ENCODE peak calls at places on chromosomes 1 and 21, in eight cellular contexts. G, H, E, Y, U, C, T and A are unnamed samples.

GRCh38 chr1:107954719-107955415 is 10.1 kb downstream of the VAV3 start:
- DNase-seq in C (no peak), U (no peak), E (no peak), G (no peak), Y (no peak), H (no peak), T (no peak), A (no peak)

GRCh38 chr1:5967351-5968160 is 24.7 kb downstream of the NPHP4 start:
- DNase-seq in U (no peak), H (no peak), Y (no peak), C (no peak), G (no peak), E (peak), T (peak), A (no peak)

GRCh38 chr1:61261585-61261984 is 179.2 kb downstream of the NFIA start:
- DNase-seq in G (no peak), T (peak), H (no peak), Y (no peak), U (no peak), E (no peak), C (no peak), A (no peak)

GRCh38 chr1:110087812-110088738 is 17.6 kb upstream of the ALX3 start:
- DNase-seq in H (peak), U (peak), Y (peak), T (peak), E (peak), C (peak), G (no peak), A (no peak)

GRCh38 chr21:41217656-41218380 is 49.9 kb downstream of the BACE2 start:
- DNase-seq in Y (peak), G (no peak), C (peak), T (peak), E (no peak), U (no peak), H (no peak), A (no peak)

GRCh38 chr1:228014235-228014930 is 7.6 kb downstream of the WNT3A start:
- DNase-seq in Y (peak), G (no peak), E (peak), H (peak), C (no peak), T (no peak), U (no peak), A (no peak)

GRCh38 chr1:3003941-3004270 is 17.4 kb upstream of the ACTRT2 start:
- DNase-seq in E (no peak), G (no peak), T (no peak), U (no peak), C (no peak), H (no peak), Y (no peak), A (no peak)

GRCh38 chr1:44481701-44482100 is 76.6 kb downstream of the RNF220 start:
- DNase-seq in E (no peak), H (no peak), U (no peak), G (no peak), T (no peak), Y (no peak), C (peak), A (no peak)

GRCh38 chr1:188050250-188050649 is 1221.5 kb downstream of the PLA2G4A start:
- DNase-seq in H (no peak), E (no peak), Y (no peak), C (no peak), T (no peak), G (no peak), U (no peak), A (no peak)

GRCh38 chr1:32695098-32695904 is 7.3 kb downstream of the SYNC start:
- DNase-seq in G (no peak), H (peak), C (no peak), U (no peak), Y (peak), T (no peak), E (no peak), A (no peak)

GRCh38 chr1:43963890-43964289 is 5.9 kb upstream of the DPH2 start:
- DNase-seq in Y (no peak), T (no peak), E (no peak), C (no peak), H (no peak), U (no peak), G (no peak), A (no peak)

GRCh38 chr1:159867322-159868064 is 5.0 kb upstream of the VSIG8 start:
- DNase-seq in T (no peak), C (no peak), G (no peak), U (no peak), H (no peak), E (no peak), Y (no peak), A (no peak)

GRCh38 chr1:109649380-109649987 is 6.4 kb upstream of the GSTM4 start:
- DNase-seq in U (no peak), E (peak), H (peak), G (no peak), T (peak), C (no peak), Y (peak), A (no peak)

GRCh38 chr1:77036560-77036959 is 169.3 kb downstream of the ST6GALNAC5 start:
- DNase-seq in Y (peak), E (no peak), U (peak), T (peak), C (peak), G (no peak), H (peak), A (peak)

GRCh38 chr1:242454262-242455051 is 70.0 kb downstream of the PLD5 start:
- DNase-seq in G (peak), H (peak), U (peak), Y (peak), E (peak), C (peak), T (peak), A (peak)

GRCh38 chr21:41877901-41878830 is 978 bp downstream of the PRDM15 start:
- DNase-seq in E (peak), T (peak), G (peak), C (no peak), Y (peak), U (peak), H (peak), A (peak)

GRCh38 chr1:233424727-233425222 is 97.3 kb downstream of the MAP3K21 start:
- DNase-seq in Y (no peak), C (no peak), E (no peak), T (peak), U (no peak), H (peak), G (no peak), A (no peak)

GRCh38 chr21:23130308-23130707 is 2132.1 kb downstream of the NCAM2 start:
- DNase-seq in H (peak), G (no peak), U (no peak), T (no peak), Y (no peak), C (no peak), E (no peak), A (no peak)

GRCh38 chr21:39727401-39728120 is 17.4 kb upstream of the IGSF5 start:
- DNase-seq in Y (no peak), U (no peak), C (no peak), G (no peak), E (no peak), T (no peak), H (no peak), A (no peak)

GRCh38 chr1:6667139-6667538 is 34.5 kb downstream of the DNAJC11 start:
- DNase-seq in G (no peak), T (no peak), Y (peak), U (no peak), E (no peak), C (no peak), H (no peak), A (no peak)

GRCh38 chr21:14120091-14120734 is 90.5 kb downstream of the LIPI start:
- DNase-seq in H (peak), U (peak), Y (peak), T (peak), G (peak), C (peak), E (peak), A (peak)

GRCh38 chr1:30729906-30730305 is 6.5 kb upstream of the MATN1 start:
- DNase-seq in E (no peak), Y (no peak), G (no peak), H (no peak), C (no peak), T (no peak), U (no peak), A (no peak)

GRCh38 chr1:163771637-163772036 is 449.9 kb downstream of the NUF2 start:
- DNase-seq in Y (no peak), T (no peak), G (no peak), H (no peak), E (no peak), U (no peak), C (no peak), A (no peak)

GRCh38 chr1:66642992-66643391 is 109.0 kb downstream of the SGIP1 start:
- DNase-seq in C (no peak), U (no peak), E (no peak), T (no peak), G (no peak), H (no peak), Y (peak), A (no peak)

GRCh38 chr1:232218955-232219865 is 410.7 kb downstream of the SIPA1L2 start:
- DNase-seq in H (no peak), G (no peak), E (no peak), C (no peak), T (no peak), U (no peak), Y (no peak), A (no peak)

GRCh38 chr21:45256912-45257672 is 30.6 kb downstream of the POFUT2 start:
- DNase-seq in Y (no peak), H (no peak), G (no peak), E (peak), C (peak), U (no peak), T (no peak), A (no peak)

GRCh38 chr1:153946622-153947246 is at the start of gene DENND4B:
- DNase-seq in C (peak), T (peak), Y (peak), H (peak), U (peak), G (peak), E (peak), A (no peak)

GRCh38 chr1:161948435-161948834 is 75.2 kb downstream of the OLFML2B start:
- DNase-seq in G (no peak), E (no peak), H (no peak), Y (no peak), T (no peak), C (no peak), U (no peak), A (no peak)

GRCh38 chr1:80249699-80250098 is 1243.2 kb upstream of the ADGRL4 start:
- DNase-seq in Y (no peak), C (no peak), U (no peak), T (no peak), H (no peak), E (no peak), G (no peak), A (no peak)

GRCh38 chr21:24110846-24111245 is 1496.4 kb downstream of the MRPL39 start:
- DNase-seq in E (no peak), Y (peak), H (peak), T (peak), U (no peak), G (no peak), C (no peak), A (peak)

GRCh38 chr1:9101510-9102146 is 27.3 kb downstream of the GPR157 start:
- DNase-seq in G (peak), H (peak), E (peak), Y (peak), T (peak), U (peak), C (peak), A (no peak)

GRCh38 chr1:91283421-91283726 is 121.3 kb downstream of the HFM1 start:
- DNase-seq in U (no peak), E (no peak), H (no peak), G (no peak), Y (no peak), C (no peak), T (no peak), A (no peak)

GRCh38 chr1:229623838-229624237 is 2.1 kb downstream of the TAF5L start:
- DNase-seq in Y (no peak), G (no peak), U (no peak), C (no peak), E (no peak), H (no peak), T (no peak), A (no peak)
- H3K9ac ChIP-seq in Y (no peak), G (no peak), U (no peak), C (no peak), E (no peak), H (no peak), T (peak), A (no peak)

GRCh38 chr1:203302461-203302860 is 2.9 kb upstream of the BTG2 start:
- DNase-seq in U (no peak), Y (no peak), C (no peak), T (no peak), H (no peak), G (no peak), E (no peak), A (no peak)
- H3K9ac ChIP-seq in U (no peak), Y (no peak), C (no peak), T (no peak), H (no peak), G (no peak), E (no peak), A (no peak)

GRCh38 chr1:60133848-60134247 is 60.3 kb upstream of the C1orf87 start:
- DNase-seq in C (no peak), Y (peak), G (no peak), E (no peak), U (no peak), T (peak), H (no peak), A (no peak)

GRCh38 chr1:60130703-60131102 is 57.1 kb upstream of the C1orf87 start:
- DNase-seq in H (peak), G (no peak), Y (no peak), E (no peak), C (no peak), T (peak), U (no peak), A (no peak)

GRCh38 chr1:60134706-60135105 is 61.1 kb upstream of the C1orf87 start:
- DNase-seq in T (no peak), U (no peak), Y (no peak), G (no peak), E (no peak), C (no peak), H (no peak), A (no peak)

GRCh38 chr1:60132108-60132507 is 58.5 kb upstream of the C1orf87 start:
- DNase-seq in U (no peak), G (no peak), C (no peak), H (no peak), E (no peak), Y (no peak), T (no peak), A (no peak)

GRCh38 chr1:60132985-60133673 is 59.6 kb upstream of the C1orf87 start:
- DNase-seq in H (peak), C (no peak), E (peak), G (no peak), Y (peak), U (peak), T (peak), A (peak)
- H3K9ac ChIP-seq in H (no peak), C (no peak), E (peak), G (no peak), Y (no peak), U (no peak), T (no peak), A (no peak)

GRCh38 chr1:46613661-46614603 is 2.7 kb downstream of the MOB3C start:
- DNase-seq in H (peak), T (peak), U (no peak), G (peak), C (peak), E (no peak), Y (peak), A (no peak)
- H3K9ac ChIP-seq in H (no peak), T (peak), U (no peak), G (no peak), C (no peak), E (no peak), Y (no peak), A (no peak)

GRCh38 chr1:209431402-209431801 is 152.1 kb upstream of the CAMK1G start:
- DNase-seq in Y (no peak), C (no peak), U (no peak), E (no peak), T (no peak), H (no peak), G (no peak), A (no peak)
- H3K9ac ChIP-seq in Y (no peak), C (no peak), U (no peak), E (no peak), T (no peak), H (peak), G (no peak), A (no peak)

GRCh38 chr1:24639881-24640280 is 3.2 kb upstream of the SRRM1 start:
- DNase-seq in E (no peak), U (no peak), C (no peak), Y (no peak), H (peak), G (no peak), T (no peak), A (no peak)
- H3K9ac ChIP-seq in E (no peak), U (no peak), C (no peak), Y (no peak), H (no peak), G (no peak), T (no peak), A (no peak)

DNA sequence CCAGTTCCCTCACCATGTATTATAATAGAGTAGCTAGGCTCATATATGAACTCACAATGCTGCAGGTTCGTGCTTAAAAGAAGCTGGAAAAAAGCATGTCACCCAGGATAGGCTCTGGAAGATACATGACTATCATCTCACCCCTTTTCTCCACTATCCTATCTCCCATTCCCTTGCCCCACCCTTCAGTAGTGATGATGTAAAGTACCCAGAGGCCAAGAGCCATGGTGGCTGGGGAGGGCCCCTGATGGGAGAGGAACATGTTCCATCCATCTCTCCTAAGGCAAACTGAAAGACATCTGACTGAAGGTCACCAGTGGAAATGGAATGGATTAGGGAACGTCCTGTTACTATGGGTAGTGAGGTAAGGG is 20.3 kb upstream of the RBBP5 start:
- DNase-seq in H (no peak), Y (no peak), E (no peak), T (no peak), C (no peak), U (no peak), G (no peak), A (no peak)
- H3K9ac ChIP-seq in H (no peak), Y (no peak), E (no peak), T (peak), C (no peak), U (peak), G (no peak), A (no peak)

GRCh38 chr1:186078245-186078644 is 296.8 kb downstream of the TPR start:
- DNase-seq in T (peak), E (no peak), H (peak), G (no peak), U (no peak), C (no peak), Y (no peak), A (no peak)
- H3K9ac ChIP-seq in T (no peak), E (no peak), H (no peak), G (no peak), U (no peak), C (no peak), Y (no peak), A (no peak)

DNA sequence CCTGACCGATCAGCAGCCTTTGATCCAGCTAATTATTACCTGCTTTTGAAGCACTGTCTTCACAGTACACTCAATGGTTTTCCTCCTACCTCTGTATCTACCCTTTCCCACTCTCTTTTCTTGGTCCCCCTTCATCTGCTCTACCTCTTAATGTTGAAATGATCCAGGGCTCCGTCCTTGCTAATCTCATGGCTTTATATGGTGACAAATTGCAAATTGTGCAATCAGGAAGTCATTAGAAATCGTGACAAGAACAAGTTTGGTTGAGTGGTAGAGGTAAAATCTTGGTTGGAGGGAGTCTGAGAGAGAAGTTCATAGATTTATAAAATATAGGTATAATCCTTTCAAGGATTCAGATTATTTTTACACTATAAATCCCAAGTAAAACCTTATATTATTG is 9.6 kb upstream of the CYB5R1 start:
- DNase-seq in H (no peak), E (no peak), G (no peak), C (no peak), Y (no peak), U (no peak), T (no peak), A (no peak)
- H3K9ac ChIP-seq in H (no peak), E (no peak), G (no peak), C (no peak), Y (no peak), U (no peak), T (no peak), A (no peak)

GRCh38 chr21:33031562-33031961 is 5.8 kb downstream of the OLIG2 start:
- DNase-seq in H (no peak), Y (no peak), E (no peak), U (no peak), T (no peak), G (no peak), C (no peak), A (no peak)
- H3K9ac ChIP-seq in H (no peak), Y (no peak), E (no peak), U (no peak), T (no peak), G (no peak), C (no peak), A (no peak)